ENCODE peak calls at places on chromosomes 4 and X, in nine cellular contexts. One of them, this sample, is unnamed.

GRCh38 chrX:1529328-1529727 is 7.7 kb downstream of the P2RY8 start:
- DNase-seq in A549: no peak
- DNase-seq in body of pancreas: no peak
- DNase-seq in OCI-LY7: no peak
- DNase-seq in K562: no peak
- DNase-seq in cardiac muscle cell: no peak
- DNase-seq in stomach: no peak
- DNase-seq in tibial artery: no peak
- DNase-seq in spleen: no peak
- DNase-seq in this sample: no peak

GRCh38 chrX:31233941-31234496 is 162.2 kb upstream of the FTHL17 start:
- DNase-seq in body of pancreas: no peak
- DNase-seq in stomach: no peak
- DNase-seq in A549: no peak
- DNase-seq in OCI-LY7: peak; percentile 43
- DNase-seq in cardiac muscle cell: no peak
- DNase-seq in K562: no peak
- DNase-seq in spleen: no peak
- DNase-seq in tibial artery: no peak
- DNase-seq in this sample: no peak

GRCh38 chr4:40856836-40857362 is 107.1 kb downstream of the NSUN7 start:
- DNase-seq in A549: peak; percentile 54
- DNase-seq in cardiac muscle cell: peak; percentile 60
- DNase-seq in spleen: peak; percentile 94
- DNase-seq in OCI-LY7: peak; percentile 79
- DNase-seq in stomach: peak; percentile 65
- DNase-seq in tibial artery: peak; percentile 68
- DNase-seq in body of pancreas: peak; percentile 52
- DNase-seq in K562: peak; percentile 43
- DNase-seq in this sample: peak; percentile 5

GRCh38 chr4:156636398-156636797 is 335.2 kb downstream of the PDGFC start:
- DNase-seq in tibial artery: no peak
- DNase-seq in K562: no peak
- DNase-seq in body of pancreas: no peak
- DNase-seq in OCI-LY7: no peak
- DNase-seq in stomach: no peak
- DNase-seq in cardiac muscle cell: no peak
- DNase-seq in spleen: no peak
- DNase-seq in A549: no peak
- DNase-seq in this sample: no peak

GRCh38 chrX:38561126-38561868 is at the start of gene TSPAN7:
- DNase-seq in OCI-LY7: no peak
- DNase-seq in spleen: peak; percentile 90
- DNase-seq in A549: peak; percentile 71
- DNase-seq in body of pancreas: peak; percentile 84
- DNase-seq in cardiac muscle cell: peak; percentile 78
- DNase-seq in stomach: peak; percentile 86
- DNase-seq in tibial artery: peak; percentile 59
- DNase-seq in K562: peak; percentile 87
- DNase-seq in this sample: no peak

GRCh38 chrX:112785323-112785722 is 55.3 kb downstream of the AMOT start:
- DNase-seq in spleen: no peak
- DNase-seq in cardiac muscle cell: no peak
- DNase-seq in body of pancreas: no peak
- DNase-seq in tibial artery: no peak
- DNase-seq in stomach: no peak
- DNase-seq in A549: no peak
- DNase-seq in K562: no peak
- DNase-seq in OCI-LY7: no peak
- DNase-seq in this sample: no peak

GRCh38 chr4:118280501-118281218 is 72.1 kb downstream of the PRSS12 start:
- DNase-seq in K562: peak; percentile 73
- DNase-seq in tibial artery: no peak
- DNase-seq in spleen: no peak
- DNase-seq in A549: peak; percentile 71
- DNase-seq in OCI-LY7: peak; percentile 65
- DNase-seq in body of pancreas: peak; percentile 71
- DNase-seq in stomach: peak; percentile 55
- DNase-seq in cardiac muscle cell: peak; percentile 77
- DNase-seq in this sample: peak; percentile 82

GRCh38 chr4:118765399-118765798 is 70.5 kb downstream of the SEC24D start:
- DNase-seq in A549: peak; percentile 32
- DNase-seq in spleen: no peak
- DNase-seq in body of pancreas: no peak
- DNase-seq in stomach: no peak
- DNase-seq in K562: peak; percentile 77
- DNase-seq in cardiac muscle cell: peak; percentile 97
- DNase-seq in tibial artery: no peak
- DNase-seq in OCI-LY7: no peak
- DNase-seq in this sample: peak; percentile 79

GRCh38 chr4:161856711-161857326 is 307.0 kb downstream of the FSTL5 start:
- DNase-seq in stomach: no peak
- DNase-seq in OCI-LY7: no peak
- DNase-seq in cardiac muscle cell: no peak
- DNase-seq in body of pancreas: no peak
- DNase-seq in A549: no peak
- DNase-seq in spleen: no peak
- DNase-seq in tibial artery: no peak
- DNase-seq in K562: no peak
- DNase-seq in this sample: no peak

GRCh38 chr4:27357283-27357682 is 496.6 kb downstream of the STIM2 start:
- DNase-seq in K562: no peak
- DNase-seq in tibial artery: no peak
- DNase-seq in OCI-LY7: no peak
- DNase-seq in stomach: no peak
- DNase-seq in body of pancreas: no peak
- DNase-seq in cardiac muscle cell: peak; percentile 9
- DNase-seq in spleen: no peak
- DNase-seq in A549: no peak
- DNase-seq in this sample: peak; percentile 7

GRCh38 chr4:18138076-18138665 is 116.6 kb upstream of the LCORL start:
- DNase-seq in K562: no peak
- DNase-seq in body of pancreas: no peak
- DNase-seq in spleen: no peak
- DNase-seq in stomach: no peak
- DNase-seq in OCI-LY7: no peak
- DNase-seq in A549: no peak
- DNase-seq in tibial artery: no peak
- DNase-seq in cardiac muscle cell: no peak
- DNase-seq in this sample: no peak

GRCh38 chr4:7793186-7793585 is 146.5 kb downstream of the AFAP1 start:
- DNase-seq in cardiac muscle cell: no peak
- DNase-seq in OCI-LY7: no peak
- DNase-seq in spleen: peak; percentile 17
- DNase-seq in body of pancreas: no peak
- DNase-seq in A549: no peak
- DNase-seq in K562: no peak
- DNase-seq in stomach: no peak
- DNase-seq in tibial artery: no peak
- DNase-seq in this sample: no peak

GRCh38 chr4:67152976-67153375 is 392.3 kb downstream of the CENPC start:
- DNase-seq in cardiac muscle cell: no peak
- DNase-seq in OCI-LY7: no peak
- DNase-seq in stomach: no peak
- DNase-seq in spleen: no peak
- DNase-seq in tibial artery: no peak
- DNase-seq in K562: no peak
- DNase-seq in A549: no peak
- DNase-seq in body of pancreas: no peak
- DNase-seq in this sample: no peak

GRCh38 chrX:154515803-154516654 is at the start of gene FAM3A:
- DNase-seq in spleen: peak; percentile 97
- DNase-seq in cardiac muscle cell: peak; percentile 94
- DNase-seq in tibial artery: peak; percentile 89
- DNase-seq in body of pancreas: peak; percentile 94
- DNase-seq in K562: peak; percentile 91
- DNase-seq in OCI-LY7: peak; percentile 89
- DNase-seq in A549: peak; percentile 92
- DNase-seq in stomach: peak; percentile 93
- DNase-seq in this sample: peak; percentile 61

GRCh38 chrX:118272237-118272636 is 73.7 kb upstream of the WDR44 start:
- DNase-seq in K562: no peak
- DNase-seq in stomach: no peak
- DNase-seq in cardiac muscle cell: peak; percentile 46
- DNase-seq in OCI-LY7: no peak
- DNase-seq in body of pancreas: no peak
- DNase-seq in tibial artery: no peak
- DNase-seq in A549: no peak
- DNase-seq in spleen: no peak
- DNase-seq in this sample: peak; percentile 13

GRCh38 chr4:99679204-99679603 is 21.6 kb upstream of the C4orf54 start:
- DNase-seq in A549: no peak
- DNase-seq in stomach: no peak
- DNase-seq in body of pancreas: peak; percentile 43
- DNase-seq in tibial artery: no peak
- DNase-seq in K562: no peak
- DNase-seq in spleen: no peak
- DNase-seq in cardiac muscle cell: peak; percentile 3
- DNase-seq in OCI-LY7: no peak
- DNase-seq in this sample: no peak

GRCh38 chrX:10014462-10015373 is 47.6 kb downstream of the CLDN34 start:
- DNase-seq in body of pancreas: peak; percentile 84
- DNase-seq in A549: peak; percentile 94
- DNase-seq in spleen: peak; percentile 95
- DNase-seq in stomach: peak; percentile 87
- DNase-seq in tibial artery: peak; percentile 85
- DNase-seq in K562: peak; percentile 67
- DNase-seq in cardiac muscle cell: peak; percentile 95
- DNase-seq in OCI-LY7: peak; percentile 77
- DNase-seq in this sample: peak; percentile 34

GRCh38 chrX:21738145-21738949 is 19.6 kb downstream of the SMPX start:
- DNase-seq in cardiac muscle cell: no peak
- DNase-seq in A549: peak; percentile 2
- DNase-seq in body of pancreas: no peak
- DNase-seq in spleen: no peak
- DNase-seq in OCI-LY7: no peak
- DNase-seq in tibial artery: no peak
- DNase-seq in stomach: no peak
- DNase-seq in K562: no peak
- DNase-seq in this sample: no peak

GRCh38 chr4:138736362-138736761 is 279.2 kb upstream of the NOCT start:
- DNase-seq in spleen: no peak
- DNase-seq in cardiac muscle cell: peak; percentile 19
- DNase-seq in OCI-LY7: no peak
- DNase-seq in stomach: no peak
- DNase-seq in K562: no peak
- DNase-seq in body of pancreas: no peak
- DNase-seq in A549: no peak
- DNase-seq in tibial artery: no peak
- DNase-seq in this sample: no peak

GRCh38 chr4:82785248-82786003 is 13.2 kb downstream of the SCD5 start:
- DNase-seq in K562: peak; percentile 20
- DNase-seq in OCI-LY7: no peak
- DNase-seq in stomach: no peak
- DNase-seq in A549: peak; percentile 62
- DNase-seq in body of pancreas: no peak
- DNase-seq in spleen: no peak
- DNase-seq in cardiac muscle cell: peak; percentile 93
- DNase-seq in tibial artery: no peak
- DNase-seq in this sample: peak; percentile 75
- H3K4me1 ChIP-seq in K562: no peaks in the 10 kb centered on the region
- H3K4me1 ChIP-seq in OCI-LY7: no peaks in the 10 kb centered on the region
- H3K4me1 ChIP-seq in stomach: peaks cover 27% of the 10 kb centered on the region
- H3K4me1 ChIP-seq in A549: peaks cover 59% of the 10 kb centered on the region
- H3K4me1 ChIP-seq in body of pancreas: peaks cover 27% of the 10 kb centered on the region
- H3K4me1 ChIP-seq in spleen: peaks cover 7% of the 10 kb centered on the region
- H3K4me1 ChIP-seq in cardiac muscle cell: peaks cover 8% of the 10 kb centered on the region
- H3K4me1 ChIP-seq in tibial artery: peaks cover 8% of the 10 kb centered on the region
- H3K4me1 ChIP-seq in this sample: peaks cover 19% of the 10 kb centered on the region

GRCh38 chrX:82961129-82961528 is 547.0 kb upstream of the POU3F4 start:
- DNase-seq in A549: no peak
- DNase-seq in stomach: no peak
- DNase-seq in body of pancreas: no peak
- DNase-seq in cardiac muscle cell: no peak
- DNase-seq in OCI-LY7: peak; percentile 0
- DNase-seq in tibial artery: no peak
- DNase-seq in spleen: no peak
- DNase-seq in K562: no peak
- DNase-seq in this sample: no peak
- TF ChIP-seq CTCF in A549: no peak
- TF ChIP-seq CTCF in stomach: no peak
- TF ChIP-seq CTCF in body of pancreas: no peak
- TF ChIP-seq CTCF in cardiac muscle cell: no peak
- TF ChIP-seq CTCF in OCI-LY7: no peak
- TF ChIP-seq CTCF in tibial artery: no peak
- TF ChIP-seq CTCF in spleen: no peak
- TF ChIP-seq CTCF in K562: no peak
- TF ChIP-seq CTCF in this sample: no peak

DNA sequence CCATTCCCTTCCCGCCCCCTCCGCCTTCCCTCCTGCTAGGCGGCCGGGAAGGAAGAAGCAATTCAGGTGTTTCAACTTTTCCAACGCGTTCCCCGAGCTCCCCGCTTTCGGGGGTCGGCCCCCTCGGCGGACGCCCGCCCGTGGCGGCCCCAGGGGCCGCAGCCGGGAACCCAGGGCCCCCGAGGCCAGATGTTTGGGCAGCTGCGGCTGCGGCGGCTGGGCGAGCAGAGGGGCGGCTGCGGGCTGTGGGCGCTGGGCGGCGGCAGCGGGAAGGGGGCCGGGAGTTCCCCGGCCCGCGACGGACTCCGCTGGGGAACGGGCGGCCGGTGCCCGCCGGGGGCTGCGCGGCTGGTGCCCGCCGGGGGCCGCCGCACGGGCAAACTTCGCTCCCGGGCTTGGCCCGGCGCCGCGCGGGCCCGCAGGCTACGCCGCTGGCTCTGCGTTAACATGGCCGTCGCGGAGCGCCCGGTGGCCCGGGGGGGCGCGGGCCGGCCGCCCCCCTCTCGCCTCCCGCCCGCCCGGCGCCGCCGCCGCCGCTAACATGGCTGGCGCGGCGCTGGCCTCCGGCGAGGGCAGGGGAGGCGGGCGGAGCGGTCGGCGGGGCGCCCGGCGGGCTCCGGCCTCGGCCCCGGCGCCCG is 510 bp downstream of the HMGB3 start:
- DNase-seq in stomach: no peak
- DNase-seq in OCI-LY7: peak; percentile 28
- DNase-seq in A549: no peak
- DNase-seq in cardiac muscle cell: no peak
- DNase-seq in spleen: no peak
- DNase-seq in body of pancreas: peak; percentile 11
- DNase-seq in tibial artery: no peak
- DNase-seq in K562: no peak
- DNase-seq in this sample: no peak
- H3K27ac ChIP-seq in stomach: peak overlapping the region; percentile 53
- H3K27ac ChIP-seq in OCI-LY7: peak overlapping the region; percentile 74
- H3K27ac ChIP-seq in A549: peak overlapping the region; percentile 96
- H3K27ac ChIP-seq in cardiac muscle cell: peak overlapping the region; percentile 90
- H3K27ac ChIP-seq in spleen: no peak overlapping the region
- H3K27ac ChIP-seq in body of pancreas: no peak overlapping the region
- H3K27ac ChIP-seq in tibial artery: no peak overlapping the region
- H3K27ac ChIP-seq in K562: peak overlapping the region; percentile 82
- H3K27ac ChIP-seq in this sample: peak overlapping the region; percentile 64

GRCh38 chr4:142352682-142353081 is 493.4 kb downstream of the INPP4B start:
- DNase-seq in OCI-LY7: no peak
- DNase-seq in body of pancreas: no peak
- DNase-seq in cardiac muscle cell: no peak
- DNase-seq in stomach: no peak
- DNase-seq in K562: no peak
- DNase-seq in spleen: no peak
- DNase-seq in tibial artery: no peak
- DNase-seq in A549: no peak
- DNase-seq in this sample: no peak
- H3K4me1 ChIP-seq in OCI-LY7: no peaks in the 10 kb centered on the region
- H3K4me1 ChIP-seq in body of pancreas: peaks cover 44% of the 10 kb centered on the region
- H3K4me1 ChIP-seq in cardiac muscle cell: peaks cover 47% of the 10 kb centered on the region
- H3K4me1 ChIP-seq in stomach: peaks cover 23% of the 10 kb centered on the region
- H3K4me1 ChIP-seq in K562: no peaks in the 10 kb centered on the region
- H3K4me1 ChIP-seq in spleen: peaks cover 63% of the 10 kb centered on the region
- H3K4me1 ChIP-seq in tibial artery: peaks cover 5% of the 10 kb centered on the region
- H3K4me1 ChIP-seq in A549: peaks cover 55% of the 10 kb centered on the region
- H3K4me1 ChIP-seq in this sample: peaks cover 34% of the 10 kb centered on the region

GRCh38 chr4:89486042-89486441 is 178.4 kb upstream of the GPRIN3 start:
- DNase-seq in tibial artery: no peak
- DNase-seq in K562: no peak
- DNase-seq in cardiac muscle cell: peak; percentile 70
- DNase-seq in body of pancreas: no peak
- DNase-seq in stomach: no peak
- DNase-seq in A549: peak; percentile 22
- DNase-seq in spleen: no peak
- DNase-seq in OCI-LY7: no peak
- DNase-seq in this sample: no peak
- TF ChIP-seq CTCF in tibial artery: no peak
- TF ChIP-seq CTCF in K562: peak; percentile 14
- TF ChIP-seq CTCF in cardiac muscle cell: peak; percentile 60
- TF ChIP-seq CTCF in body of pancreas: no peak
- TF ChIP-seq CTCF in stomach: no peak
- TF ChIP-seq CTCF in A549: peak; percentile 37
- TF ChIP-seq CTCF in spleen: no peak
- TF ChIP-seq CTCF in OCI-LY7: peak; percentile 30
- TF ChIP-seq CTCF in this sample: peak; percentile 63

This sample was measured in foreskin keratinocyte.